ENCODE peak calls at places on chromosome 11, in eight cellular contexts. B, G, Q, M, L, R, H and P are unnamed samples.

GRCh38 chr11:73001615-73002014 is 140.5 kb downstream of the FCHSD2 start:
- DNase-seq in M (no peak), B (no peak), H (peak), L (no peak), Q (no peak), G (peak), R (no peak), P (peak)

GRCh38 chr11:69317401-69318092 is 23.6 kb downstream of the MYEOV start:
- DNase-seq in R (no peak), M (no peak), G (no peak), L (no peak), H (no peak), Q (no peak), B (no peak), P (no peak)

GRCh38 chr11:116037851-116038250 is 533.6 kb upstream of the CADM1 start:
- DNase-seq in R (no peak), M (no peak), Q (no peak), H (no peak), B (no peak), G (peak), L (no peak), P (no peak)

GRCh38 chr11:47489395-47489755 is 40.4 kb upstream of the RAPSN start:
- DNase-seq in L (no peak), B (no peak), Q (no peak), R (no peak), H (no peak), G (no peak), M (no peak), P (no peak)

GRCh38 chr11:71206186-71206585 is 46.2 kb downstream of the SHANK2 start:
- DNase-seq in R (no peak), L (no peak), B (no peak), G (peak), M (no peak), H (no peak), Q (no peak), P (no peak)

GRCh38 chr11:34263462-34264186 is 94.2 kb downstream of the ABTB2 start:
- DNase-seq in R (no peak), Q (no peak), H (peak), G (peak), L (no peak), B (no peak), M (no peak), P (no peak)

GRCh38 chr11:70650075-70650909 is 252.0 kb downstream of the CTTN start:
- DNase-seq in H (no peak), B (no peak), L (peak), Q (no peak), M (peak), R (peak), G (peak), P (peak)

GRCh38 chr11:2263724-2264360 is 6.5 kb downstream of the ASCL2 start:
- DNase-seq in B (no peak), G (no peak), Q (peak), H (no peak), L (no peak), M (no peak), R (no peak), P (no peak)

GRCh38 chr11:79564288-79564925 is 123.6 kb upstream of the TENM4 start:
- DNase-seq in R (no peak), G (no peak), Q (no peak), B (no peak), L (no peak), H (no peak), M (no peak), P (no peak)

GRCh38 chr11:112177610-112178009 is 2.3 kb downstream of the BCO2 start:
- DNase-seq in B (no peak), G (no peak), H (no peak), R (no peak), M (no peak), Q (no peak), L (no peak), P (no peak)

GRCh38 chr11:69034123-69034522 is 14.6 kb upstream of the TPCN2 start:
- DNase-seq in H (no peak), R (no peak), B (no peak), G (no peak), Q (no peak), L (no peak), M (no peak), P (no peak)

GRCh38 chr11:1837171-1838076 is 1.4 kb upstream of the TNNI2 start:
- DNase-seq in B (peak), G (peak), M (peak), R (peak), Q (no peak), L (peak), H (no peak), P (no peak)

GRCh38 chr11:87926250-87926970 is 248.8 kb downstream of the RAB38 start:
- DNase-seq in B (no peak), M (no peak), H (no peak), L (no peak), G (no peak), R (no peak), Q (no peak), P (no peak)

GRCh38 chr11:1747753-1748466 is 2.5 kb downstream of the IFITM10 start:
- DNase-seq in L (peak), Q (peak), H (no peak), B (peak), G (no peak), R (no peak), M (no peak), P (no peak)

GRCh38 chr11:71440021-71440755 is 8.0 kb downstream of the DHCR7 start:
- DNase-seq in Q (no peak), G (no peak), M (no peak), R (no peak), H (no peak), B (no peak), L (no peak), P (no peak)

GRCh38 chr11:85685820-85686459 is at the start of gene CCDC89:
- DNase-seq in H (peak), R (no peak), M (no peak), G (peak), Q (peak), L (peak), B (no peak), P (no peak)

GRCh38 chr11:2929511-2929879 is 275 bp upstream of the PHLDA2 start:
- DNase-seq in G (no peak), R (peak), B (no peak), Q (no peak), H (no peak), M (peak), L (no peak), P (no peak)

GRCh38 chr11:76615950-76616349 is 54.6 kb downstream of the LRRC32 start:
- DNase-seq in M (no peak), R (no peak), G (no peak), L (no peak), Q (peak), B (no peak), H (no peak), P (peak)

GRCh38 chr11:2451336-2451735 is 6.5 kb downstream of the KCNQ1 start:
- DNase-seq in H (no peak), R (no peak), L (no peak), B (no peak), M (no peak), Q (no peak), G (no peak), P (no peak)

GRCh38 chr11:95322546-95322945 is 91.5 kb upstream of the SESN3 start:
- DNase-seq in G (no peak), H (no peak), R (no peak), M (no peak), Q (no peak), B (no peak), L (no peak), P (no peak)

GRCh38 chr11:119693253-119693815 is 35.7 kb downstream of the NECTIN1 start:
- DNase-seq in G (peak), Q (no peak), B (no peak), M (no peak), L (no peak), H (no peak), R (no peak), P (no peak)

GRCh38 chr11:118715837-118716260 is 36.4 kb upstream of the TREH start:
- DNase-seq in R (no peak), L (no peak), M (no peak), Q (no peak), H (no peak), B (no peak), G (peak), P (no peak)

GRCh38 chr11:108666373-108666772 is 1.5 kb downstream of the DDX10 start:
- DNase-seq in R (no peak), B (no peak), L (no peak), H (no peak), G (no peak), Q (no peak), M (no peak), P (no peak)